ENCODE peak calls at places on chromosomes 7 and 10, in eight cellular contexts. C is brain microvascular endothelial cell, A is gastrocnemius medialis, M is BJ, J is endodermal cell, O is GM20000, N is upper lobe of right lung, Q is fibroblast of mammary gland. T is an unnamed sample.

GRCh38 chr7:140084972-140085371 is 22.2 kb upstream of the PARP12 start:
- DNase-seq in C (no peak), A (no peak), M (no peak), J (no peak), O (peak), N (no peak), Q (no peak), T (no peak)

GRCh38 chr10:6840093-6840763 is 260.2 kb upstream of the PRKCQ start:
- DNase-seq in C (no peak), A (no peak), M (no peak), J (no peak), O (no peak), N (no peak), Q (peak), T (no peak)

GRCh38 chr10:48655426-48656240 is 29.0 kb upstream of the WDFY4 start:
- DNase-seq in C (peak), A (no peak), M (no peak), J (no peak), O (no peak), N (peak), Q (peak), T (no peak)

GRCh38 chr7:55887786-55888185 is 530 bp downstream of the ZNF713 start:
- DNase-seq in C (no peak), A (no peak), M (no peak), J (no peak), O (peak), N (no peak), Q (no peak), T (no peak)

GRCh38 chr7:137871173-137871915 is 24.6 kb upstream of the DGKI start:
- DNase-seq in C (no peak), A (peak), M (peak), J (no peak), O (no peak), N (no peak), Q (peak), T (no peak)

GRCh38 chr7:153530441-153530840 is 521.8 kb upstream of the DPP6 start:
- DNase-seq in C (no peak), A (no peak), M (no peak), J (no peak), O (no peak), N (no peak), Q (no peak), T (no peak)

GRCh38 chr7:78620931-78621330 is 822.4 kb downstream of the PHTF2 start:
- DNase-seq in C (no peak), A (no peak), M (no peak), J (peak), O (no peak), N (no peak), Q (peak), T (no peak)

GRCh38 chr7:155265960-155266359 is 31.7 kb upstream of the INSIG1 start:
- DNase-seq in C (no peak), A (no peak), M (no peak), J (no peak), O (no peak), N (no peak), Q (no peak), T (no peak)

GRCh38 chr10:88687853-88688467 is 18.1 kb upstream of the LIPK start:
- DNase-seq in C (no peak), A (no peak), M (no peak), J (no peak), O (peak), N (no peak), Q (peak), T (no peak)

GRCh38 chr10:129491123-129491734 is 24.2 kb downstream of the MGMT start:
- DNase-seq in C (no peak), A (no peak), M (no peak), J (no peak), O (no peak), N (no peak), Q (peak), T (no peak)

GRCh38 chr10:3226960-3227724 is 54.6 kb upstream of the PITRM1 start:
- DNase-seq in C (peak), A (no peak), M (peak), J (no peak), O (no peak), N (no peak), Q (peak), T (no peak)

GRCh38 chr7:89772276-89772675 is 382.0 kb upstream of the STEAP1 start:
- DNase-seq in C (no peak), A (no peak), M (no peak), J (no peak), O (no peak), N (no peak), Q (no peak), T (no peak)

DNA sequence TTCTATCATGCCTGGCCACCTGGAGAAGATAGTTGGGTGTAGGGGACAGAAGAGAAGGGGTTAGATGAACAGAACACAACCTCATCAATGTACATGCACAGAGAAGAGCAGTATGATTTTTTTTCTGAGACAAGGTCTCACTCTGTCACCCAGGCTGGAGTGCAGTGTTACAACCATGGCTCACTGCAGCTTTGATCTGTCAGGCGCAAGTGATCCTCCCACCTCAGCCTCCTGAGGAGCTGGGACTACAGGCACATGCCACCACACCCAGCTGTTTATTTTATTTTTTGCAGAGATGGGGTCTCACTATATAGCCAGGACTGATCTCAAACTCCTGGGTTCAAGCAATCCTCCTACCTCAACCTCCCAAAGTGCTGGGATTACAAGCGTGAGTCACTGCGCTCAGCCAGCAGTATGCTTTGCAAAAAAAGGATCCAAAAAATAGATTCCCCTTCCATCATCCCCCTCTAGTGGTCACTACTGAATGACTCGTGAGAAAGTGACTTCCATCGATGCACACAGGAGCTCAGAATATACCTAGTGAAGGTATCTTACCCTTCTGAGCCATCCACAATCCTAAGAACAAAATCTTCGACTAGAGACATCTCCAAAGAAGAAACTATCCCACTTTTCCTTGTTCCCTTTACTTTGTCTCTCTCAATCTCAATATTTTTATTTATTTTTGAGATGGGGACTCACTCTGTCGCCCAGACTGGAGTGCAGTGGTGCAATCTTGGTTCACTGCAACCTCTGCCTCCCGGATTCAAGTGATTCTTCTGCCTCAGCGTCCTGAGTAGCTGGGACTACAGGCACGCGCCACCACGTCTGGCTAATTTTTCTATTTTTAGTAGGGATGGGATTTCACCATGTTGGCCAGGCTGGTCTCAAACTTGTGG is 21.0 kb downstream of the ZCWPW1 start:
- DNase-seq in C (peak), A (no peak), M (peak), J (peak), O (peak), N (no peak), Q (peak), T (no peak)
- TF ChIP-seq CTCF in C (peak), A (peak), M (peak), J (peak), O (peak), N (peak), Q (peak), T (peak)

DNA sequence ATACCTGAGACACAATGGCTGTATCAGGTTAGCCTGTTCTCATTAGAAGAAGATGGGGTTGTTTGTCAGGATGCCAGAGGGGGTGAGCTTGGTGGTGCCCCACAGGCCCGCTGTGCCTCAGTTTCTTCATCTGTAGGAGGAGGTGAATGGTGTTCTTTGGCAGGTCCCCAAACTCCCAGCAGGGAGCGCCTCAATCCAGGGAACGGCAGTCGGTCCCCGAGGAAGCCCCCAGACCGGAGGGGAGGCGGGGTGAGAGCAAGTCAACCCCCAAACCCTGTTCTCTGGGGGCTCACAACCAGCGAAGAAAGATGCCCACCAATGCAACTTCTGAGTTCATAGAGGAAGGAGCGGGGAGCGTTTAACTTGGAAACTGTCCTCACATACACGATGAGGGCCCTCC is 16.0 kb downstream of the C10orf105 start:
- DNase-seq in C (no peak), A (no peak), M (no peak), J (no peak), O (no peak), N (no peak), Q (no peak), T (no peak)
- TF ChIP-seq CTCF in C (no peak), A (no peak), M (no peak), J (no peak), O (no peak), N (no peak), Q (no peak), T (no peak)

GRCh38 chr10:20852303-20852702 is 44.8 kb downstream of the NEBL start:
- DNase-seq in C (no peak), A (no peak), M (no peak), J (no peak), O (no peak), N (no peak), Q (no peak), T (no peak)

GRCh38 chr10:20853276-20853675 is 43.8 kb downstream of the NEBL start:
- DNase-seq in C (no peak), A (no peak), M (no peak), J (no peak), O (no peak), N (no peak), Q (no peak), T (no peak)

GRCh38 chr10:20856484-20856883 is 40.6 kb downstream of the NEBL start:
- DNase-seq in C (no peak), A (no peak), M (no peak), J (no peak), O (no peak), N (no peak), Q (no peak), T (no peak)

GRCh38 chr10:20858292-20859124 is 38.6 kb downstream of the NEBL start:
- DNase-seq in C (no peak), A (no peak), M (no peak), J (no peak), O (no peak), N (no peak), Q (peak), T (no peak)

DNA sequence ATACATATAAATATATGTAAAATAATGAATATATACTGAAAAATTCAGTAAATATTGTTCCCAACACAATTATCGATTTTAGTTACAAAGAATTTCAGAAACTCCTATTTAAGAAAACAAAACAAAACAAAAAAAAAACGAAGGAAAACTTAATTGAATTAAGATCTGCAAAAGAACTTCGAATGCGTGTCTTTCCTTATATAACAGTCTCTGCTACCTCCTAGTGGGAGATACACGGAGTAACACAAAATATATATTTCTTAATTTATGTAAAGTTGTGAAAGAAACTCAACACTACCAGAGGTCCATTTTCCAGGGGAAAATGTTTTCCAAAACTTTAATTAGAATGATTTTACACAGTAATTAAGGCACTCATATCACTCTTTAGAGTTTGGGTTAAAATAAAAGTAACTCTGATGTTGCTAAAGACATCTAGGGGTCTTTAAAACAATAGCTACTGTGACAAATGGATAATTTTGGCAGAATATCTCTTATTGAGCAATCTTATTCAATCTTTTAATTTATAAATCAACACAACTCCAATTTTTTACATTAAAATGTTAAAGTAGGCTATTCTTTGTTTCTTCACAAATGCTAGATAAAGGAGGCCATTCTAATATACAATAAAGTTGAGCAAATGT is 41.6 kb downstream of the NEBL start:
- DNase-seq in C (no peak), A (no peak), M (no peak), J (no peak), O (no peak), N (no peak), Q (peak), T (no peak)
- TF ChIP-seq CTCF in C (peak), A (no peak), M (peak), J (peak), O (no peak), N (peak), Q (peak), T (peak)

DNA sequence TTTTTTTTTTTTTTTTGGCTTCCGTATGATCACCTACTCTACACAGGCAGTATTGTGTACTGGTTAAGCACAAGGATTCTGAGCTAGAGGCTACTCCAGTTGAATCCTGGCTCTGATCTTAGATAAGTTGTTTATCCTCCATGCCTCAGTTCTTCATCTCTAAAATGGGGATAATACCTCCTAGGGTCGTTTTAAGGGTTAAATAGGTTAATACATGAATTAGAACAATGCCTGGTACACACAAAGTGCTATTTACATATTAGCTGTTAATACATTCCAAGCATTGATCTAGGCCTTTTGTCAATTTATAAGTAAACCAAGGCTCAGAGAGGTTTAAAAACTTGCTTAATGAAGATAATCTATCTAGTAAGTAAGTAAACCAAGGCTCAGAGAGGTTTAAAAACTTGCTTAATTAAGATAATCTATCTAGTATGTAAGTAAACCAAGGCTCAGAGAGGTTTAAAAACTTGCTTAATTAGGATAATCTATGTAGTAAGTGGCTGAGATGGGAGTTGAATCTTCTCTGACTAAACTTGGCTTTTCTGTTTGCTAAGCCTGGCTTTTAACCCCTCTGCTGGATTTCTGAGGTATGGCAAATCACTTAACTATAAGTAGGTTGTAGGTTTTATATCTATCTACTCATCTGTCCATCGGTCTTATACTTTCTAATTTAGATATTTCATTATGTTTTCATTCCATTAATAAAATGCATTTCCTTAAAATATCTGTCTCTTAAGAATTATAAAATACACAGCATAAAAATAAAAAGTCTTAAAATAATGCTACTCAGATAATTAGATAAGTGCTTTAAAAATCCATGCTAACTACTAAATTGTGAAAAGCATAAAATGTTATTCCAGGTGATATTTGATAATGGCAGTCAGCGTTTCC is 59.2 kb downstream of the ST7 start:
- DNase-seq in C (peak), A (no peak), M (no peak), J (no peak), O (no peak), N (no peak), Q (peak), T (no peak)
- TF ChIP-seq CTCF in C (peak), A (no peak), M (peak), J (peak), O (no peak), N (peak), Q (peak), T (peak)

DNA sequence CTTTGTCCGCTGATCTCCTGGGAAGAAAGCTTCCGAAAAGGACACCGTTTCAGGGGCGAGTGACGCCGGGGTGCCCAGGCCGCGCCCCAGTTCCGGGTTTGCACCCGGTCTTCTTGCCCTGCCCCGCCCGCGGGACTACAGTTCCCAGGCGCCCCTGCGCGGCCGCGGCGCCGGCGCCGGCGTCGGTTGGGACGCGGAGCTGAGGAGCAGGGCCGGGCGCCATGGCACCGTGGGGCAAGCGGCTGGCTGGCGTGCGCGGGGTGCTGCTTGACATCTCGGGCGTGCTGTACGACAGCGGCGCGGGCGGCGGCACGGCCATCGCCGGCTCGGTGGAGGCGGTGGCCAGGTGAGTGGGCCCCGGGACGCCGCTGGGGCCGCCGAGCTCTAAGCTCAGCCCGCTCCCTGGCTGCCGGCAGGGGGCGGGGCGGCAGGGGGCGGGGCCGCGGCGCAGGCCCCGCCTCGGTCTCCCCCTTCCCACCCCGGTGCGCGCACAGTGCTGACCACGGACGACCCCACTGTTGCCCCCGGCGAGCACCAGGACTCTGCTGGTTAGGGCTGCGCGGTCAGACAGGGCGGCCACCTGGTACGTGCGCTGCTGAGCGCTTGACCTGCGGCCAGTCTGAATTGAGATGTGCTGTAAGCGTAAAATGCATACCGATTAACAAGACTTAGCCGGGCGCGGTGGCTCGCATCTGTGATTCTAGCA is at the start of gene LHPP:
- DNase-seq in C (peak), A (peak), M (peak), J (peak), O (peak), N (peak), Q (peak), T (peak)
- TF ChIP-seq CTCF in C (no peak), A (no peak), M (no peak), J (peak), O (no peak), N (peak), Q (no peak), T (peak)

DNA sequence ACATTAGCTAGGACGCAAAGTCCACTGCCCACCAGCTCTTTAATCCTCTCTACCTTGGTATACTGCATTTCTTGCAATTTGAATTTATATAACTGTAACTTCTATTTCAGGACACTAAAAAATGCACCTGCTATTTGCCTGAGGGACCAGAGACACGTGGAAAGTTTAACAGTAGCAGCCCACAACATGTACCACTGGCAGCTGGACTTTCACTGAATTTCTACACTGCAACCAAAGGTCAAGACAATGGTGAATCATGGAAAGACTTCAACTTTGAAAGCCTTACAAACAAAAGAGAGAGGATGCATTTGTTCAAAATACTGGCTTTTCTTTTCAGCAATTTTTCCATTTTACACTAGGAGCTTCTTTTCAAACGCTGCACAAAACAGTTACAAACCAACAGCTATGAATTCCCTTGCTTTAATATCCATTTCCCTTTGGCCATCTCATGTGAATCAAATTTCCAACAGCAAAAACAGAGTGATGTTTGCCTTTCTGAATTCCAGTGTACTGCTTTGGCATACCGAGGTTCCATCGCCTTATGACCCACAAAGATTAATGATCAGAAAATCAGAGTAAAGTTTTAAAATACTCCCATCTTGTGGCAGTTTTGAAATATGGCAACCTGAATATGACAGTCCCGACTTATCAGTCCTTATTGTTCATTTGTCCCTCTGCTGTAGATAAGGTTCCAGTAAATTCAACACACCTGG is 29.9 kb upstream of the HNRNPH3 start:
- DNase-seq in C (peak), A (no peak), M (peak), J (no peak), O (peak), N (no peak), Q (peak), T (no peak)
- TF ChIP-seq CTCF in C (peak), A (peak), M (peak), J (peak), O (peak), N (peak), Q (peak), T (peak)

GRCh38 chr7:25851332-25852248 is 300.4 kb upstream of the NFE2L3 start:
- DNase-seq in C (peak), A (peak), M (no peak), J (peak), O (peak), N (peak), Q (peak), T (no peak)
- TF ChIP-seq CTCF in C (peak), A (peak), M (peak), J (peak), O (peak), N (peak), Q (peak), T (no peak)

GRCh38 chr7:83655951-83656556 is 7.1 kb upstream of the SEMA3E start:
- DNase-seq in C (peak), A (no peak), M (no peak), J (peak), O (peak), N (no peak), Q (peak), T (no peak)
- TF ChIP-seq CTCF in C (peak), A (no peak), M (peak), J (peak), O (peak), N (peak), Q (peak), T (no peak)

GRCh38 chr7:19982841-19983835 is 209.7 kb upstream of the TMEM196 start:
- DNase-seq in C (peak), A (no peak), M (peak), J (peak), O (no peak), N (no peak), Q (peak), T (no peak)
- TF ChIP-seq CTCF in C (peak), A (no peak), M (peak), J (peak), O (peak), N (peak), Q (peak), T (no peak)

T was measured in natural killer cell.